ENCODE peak calls at places on chromosomes 12 and 14, in six cellular contexts. H is BJ, D is osteocyte, O is hepatocyte, Z is BE2C, X is HFFc6. A is an unnamed sample.

GRCh38 chr12:93777249-93777648 is 100.1 kb downstream of the CRADD start:
- DNase-seq in X (peak; percentile 80), O (no peak), Z (no peak), H (no peak), D (no peak), A (no peak)

GRCh38 chr14:69314327-69314726 is 54.4 kb downstream of the GALNT16 start:
- DNase-seq in O (no peak), X (no peak), H (no peak), D (no peak), Z (no peak), A (no peak)

GRCh38 chr12:81811066-81811777 is 52.1 kb upstream of the PPFIA2 start:
- DNase-seq in O (no peak), X (no peak), H (no peak), Z (no peak), D (no peak), A (no peak)

GRCh38 chr14:103232831-103233319 is 101.2 kb upstream of the EIF5 start:
- DNase-seq in X (no peak), D (no peak), O (no peak), Z (no peak), H (no peak), A (no peak)

GRCh38 chr14:64632056-64632455 is 72.2 kb upstream of the PLEKHG3 start:
- DNase-seq in O (no peak), H (no peak), D (no peak), X (no peak), Z (no peak), A (no peak)

GRCh38 chr14:96747006-96747405 is 50.2 kb upstream of the VRK1 start:
- DNase-seq in D (no peak), Z (no peak), X (no peak), H (no peak), O (no peak), A (no peak)

GRCh38 chr12:116321913-116322312 is 44.4 kb upstream of the MED13L start:
- DNase-seq in Z (no peak), H (no peak), D (no peak), X (no peak), O (no peak), A (no peak)

GRCh38 chr12:106704081-106704480 is 70.4 kb upstream of the RIC8B start:
- DNase-seq in X (no peak), D (no peak), H (no peak), O (no peak), Z (no peak), A (no peak)

GRCh38 chr14:89921346-89921745 is 33.2 kb downstream of the EFCAB11 start:
- DNase-seq in Z (no peak), O (no peak), H (no peak), X (peak; percentile 17), D (no peak), A (no peak)

DNA sequence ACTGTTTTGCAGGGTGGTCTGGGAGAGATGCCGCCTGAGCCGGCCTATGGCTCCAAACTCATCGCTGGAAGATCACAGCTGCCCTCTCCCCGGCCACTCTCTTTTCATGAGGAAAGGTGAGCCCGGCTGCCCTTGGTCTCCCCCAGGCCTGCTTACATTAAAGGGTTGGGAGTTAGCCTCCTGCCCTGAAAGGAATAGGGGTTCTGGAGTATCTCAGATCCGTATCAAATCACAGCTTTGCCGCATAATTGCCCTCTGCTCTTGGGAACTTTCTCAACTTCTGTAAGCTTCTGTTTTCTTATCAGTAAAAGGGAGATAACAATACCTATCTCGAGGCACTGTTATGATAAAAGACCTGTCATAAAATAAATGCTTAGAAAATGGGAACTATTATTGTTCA is 17.6 kb downstream of the PHLDA1 start:
- DNase-seq in H (no peak), D (no peak), Z (peak; percentile 70), O (no peak), X (no peak), A (no peak)
- TF ChIP-seq CTCF in H (no peak), D (no peak), Z (no peak), O (no peak), X (no peak), A (no peak)

DNA sequence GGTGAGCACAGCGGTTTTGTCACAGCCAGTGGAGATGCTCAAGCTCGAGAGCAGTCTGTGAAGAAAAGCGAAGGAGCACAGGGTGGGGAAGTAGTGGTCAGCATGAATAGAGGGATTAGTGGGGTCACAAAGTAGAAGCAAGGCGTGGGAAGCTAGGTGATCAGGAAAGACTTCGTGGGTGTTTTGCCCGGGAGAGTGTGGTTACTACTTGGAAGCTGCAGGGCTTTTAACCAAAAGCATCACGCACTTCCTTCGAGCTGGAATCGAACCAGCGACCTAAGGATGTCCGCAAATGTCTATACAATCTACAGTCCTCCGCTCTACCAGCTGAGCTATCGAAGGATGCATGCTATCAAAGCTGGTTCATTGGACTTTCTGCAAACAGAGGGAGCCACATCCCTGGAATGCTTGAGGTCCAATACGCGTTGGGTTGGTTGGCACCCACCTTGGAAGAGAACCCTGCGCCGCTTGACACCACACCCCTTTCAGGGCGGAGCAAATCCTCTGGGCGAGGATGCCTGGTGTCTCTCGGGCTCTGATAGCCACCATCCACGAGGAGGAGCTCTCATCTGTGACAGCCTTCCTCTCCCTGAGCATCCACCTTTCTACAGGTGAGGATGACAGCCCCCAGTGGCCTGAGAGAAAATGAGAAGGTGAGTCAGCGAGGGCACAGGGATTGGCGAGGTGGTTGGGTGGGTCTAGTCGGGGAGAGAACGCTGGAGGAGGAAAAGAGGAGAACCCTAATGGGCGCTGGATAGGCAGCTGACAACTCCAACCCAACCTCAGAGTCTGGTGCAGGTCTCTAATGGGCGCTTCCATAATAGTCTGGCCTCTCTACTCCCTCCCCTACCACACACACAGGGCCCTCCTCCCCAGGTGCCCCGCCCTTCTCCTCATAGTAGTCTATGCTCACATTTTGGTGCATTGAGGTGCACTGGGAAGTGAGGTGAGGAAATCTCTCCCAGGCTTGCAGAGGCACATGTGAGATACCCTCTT is 16.0 kb upstream of the OR6S1 start:
- DNase-seq in D (no peak), Z (peak; percentile 34), X (peak; percentile 34), O (peak; percentile 70), H (no peak), A (peak; percentile 38)
- TF ChIP-seq CTCF in D (no peak), Z (peak; percentile 32), X (peak; percentile 38), O (peak; percentile 38), H (peak; percentile 9), A (no peak)

GRCh38 chr14:76687611-76688372 is 73.5 kb upstream of the VASH1 start:
- DNase-seq in X (no peak), Z (no peak), D (peak; percentile 66), O (peak; percentile 64), H (no peak), A (no peak)
- TF ChIP-seq CTCF in X (no peak), Z (no peak), D (no peak), O (no peak), H (no peak), A (no peak)

GRCh38 chr14:61280526-61281185 is 482 bp downstream of the TMEM30B start:
- DNase-seq in Z (peak; percentile 15), X (no peak), H (no peak), O (peak; percentile 66), D (peak; percentile 87), A (peak; percentile 87)
- TF ChIP-seq CTCF in Z (no peak), X (no peak), H (peak; percentile 14), O (peak; percentile 31), D (peak; percentile 59), A (peak; percentile 37)

DNA sequence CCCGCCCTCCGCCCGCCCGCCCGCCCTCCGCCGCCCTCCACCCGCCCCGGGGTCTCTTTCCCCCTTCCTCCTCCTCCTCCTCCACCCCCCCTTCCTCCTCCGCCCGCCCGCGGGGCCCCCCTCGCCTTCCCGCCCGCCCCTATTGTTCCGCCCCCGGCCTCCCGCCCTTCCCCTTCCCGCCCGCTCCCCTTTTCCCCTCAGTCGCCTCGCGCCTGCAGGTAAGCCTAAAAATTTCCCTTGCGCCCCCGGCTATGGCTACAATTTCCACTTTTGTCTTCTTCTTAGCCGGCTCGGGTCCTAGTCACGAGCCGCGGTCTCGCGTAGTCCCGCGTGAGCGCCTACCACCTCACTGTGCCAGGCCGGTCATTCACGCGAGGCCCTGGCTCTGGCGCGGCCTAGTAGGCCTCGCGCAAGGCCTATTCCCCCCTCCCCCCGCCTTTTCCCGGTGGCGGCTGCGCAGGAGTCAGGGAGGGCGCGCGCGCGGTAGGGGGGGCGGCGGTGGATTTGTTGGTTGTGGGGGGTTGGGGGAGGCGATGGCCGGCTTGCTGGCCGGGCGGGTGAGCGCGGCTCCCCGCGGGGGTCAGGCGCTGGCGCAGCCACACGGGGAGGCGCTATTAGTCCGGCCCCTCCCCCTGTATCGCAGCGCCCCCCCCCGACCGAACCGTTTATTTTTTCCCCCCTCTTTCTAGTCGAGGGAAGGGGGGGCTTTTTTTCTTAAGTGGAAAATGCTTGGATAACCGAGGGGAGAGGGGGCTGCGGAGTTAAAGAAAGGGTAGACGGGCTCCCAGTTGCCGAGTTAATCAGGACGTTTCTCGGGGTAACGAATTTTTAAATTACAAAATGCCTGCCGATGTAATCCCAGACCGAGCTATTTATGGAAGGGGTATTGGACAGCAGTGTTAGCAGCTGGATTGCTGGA is 516 bp downstream of the PCBP2 start:
- DNase-seq in Z (peak; percentile 91), O (peak; percentile 93), D (peak; percentile 95), X (peak; percentile 73), H (peak; percentile 29), A (peak; percentile 79)
- TF ChIP-seq CTCF in Z (peak; percentile 11), O (peak; percentile 53), D (peak; percentile 53), X (peak; percentile 77), H (peak; percentile 41), A (peak; percentile 37)

DNA sequence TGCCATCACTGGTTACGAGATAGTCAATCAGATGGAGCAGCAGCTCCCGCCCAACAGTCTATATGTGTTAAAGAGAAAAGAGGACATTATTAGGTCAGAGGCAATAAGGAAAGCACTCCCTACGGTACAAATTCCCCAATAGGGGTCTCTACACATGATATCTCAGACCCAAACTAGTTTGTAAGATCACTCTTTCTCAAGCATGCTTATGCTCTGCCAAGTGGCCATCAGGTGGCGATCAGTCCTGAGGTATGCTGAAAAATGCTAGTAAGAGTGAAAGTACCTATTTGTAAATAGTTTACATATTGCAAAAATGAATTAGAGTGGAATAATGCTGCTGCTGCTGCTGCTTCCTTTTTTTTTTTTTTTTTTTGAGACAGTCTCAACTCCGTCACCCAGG is 61.1 kb downstream of the CPM start:
- DNase-seq in Z (no peak), O (no peak), H (no peak), X (no peak), D (peak; percentile 17), A (peak; percentile 30)
- TF ChIP-seq CTCF in Z (no peak), O (peak; percentile 33), H (peak; percentile 41), X (peak; percentile 60), D (peak; percentile 44), A (peak; percentile 35)

GRCh38 chr12:28814246-28814645 is 334.8 kb upstream of the FAR2 start:
- DNase-seq in X (no peak), H (no peak), Z (no peak), O (no peak), D (no peak), A (no peak)

DNA sequence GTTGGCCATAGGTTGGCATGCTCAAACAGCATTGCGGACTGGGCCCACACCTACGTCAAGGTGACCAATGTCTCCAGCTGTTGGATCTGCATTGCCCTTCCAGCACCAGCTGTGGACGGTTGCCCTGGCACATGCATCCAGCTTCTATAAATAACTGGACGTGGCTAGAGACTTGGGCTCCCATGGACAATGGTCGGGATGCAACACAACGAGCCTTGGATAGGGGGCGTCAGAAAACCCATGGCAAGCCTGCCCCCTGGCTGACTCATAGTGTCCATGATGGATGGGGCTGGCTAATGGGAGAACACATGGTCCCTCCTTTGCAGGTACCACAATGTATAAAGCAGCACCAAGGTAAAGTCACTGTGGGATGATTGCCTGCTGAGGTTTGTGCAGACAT is 331.6 kb upstream of the FAR2 start:
- DNase-seq in X (no peak), O (no peak), H (no peak), Z (no peak), D (no peak), A (no peak)
- TF ChIP-seq CTCF in X (no peak), O (no peak), H (no peak), Z (no peak), D (no peak), A (no peak)